ENCODE peak calls at places on chromosomes 7 and 10, in six cellular contexts. U is upper lobe of right lung, I is HCT116, X is tibial artery, K is left lung, Q is small intestine. F is an unnamed sample.
A peak's percentile ranks its signal among the peaks of the same experiment; 100 is the strongest.

GRCh38 chr7:26404189-26404996 is 112.7 kb downstream of the SNX10 start:
- DNase-seq in U (no peak), I (no peak), X (no peak), K (no peak), Q (no peak), F (no peak)

GRCh38 chr7:38798552-38799267 is 110.3 kb downstream of the VPS41 start:
- DNase-seq in U (no peak), I (no peak), X (no peak), K (no peak), Q (no peak), F (peak; percentile 49)

GRCh38 chr10:113533801-113534200 is 19.1 kb upstream of the HABP2 start:
- DNase-seq in U (no peak), I (no peak), X (no peak), K (no peak), Q (no peak), F (no peak)

GRCh38 chr7:17437586-17437985 is 139.1 kb downstream of the AHR start:
- DNase-seq in U (no peak), I (no peak), X (no peak), K (no peak), Q (no peak), F (no peak)

GRCh38 chr7:93921607-93922446 is at the start of gene GNG11:
- DNase-seq in U (peak; percentile 79), I (no peak), X (peak; percentile 88), K (peak; percentile 57), Q (peak; percentile 7), F (peak; percentile 69)

GRCh38 chr7:151012921-151013347 is 11.4 kb downstream of the ATG9B start:
- DNase-seq in U (no peak), I (no peak), X (no peak), K (peak; percentile 31), Q (no peak), F (peak; percentile 40)

GRCh38 chr7:156127166-156128134 is 315.2 kb upstream of the SHH start:
- DNase-seq in U (no peak), I (no peak), X (no peak), K (no peak), Q (no peak), F (no peak)

GRCh38 chr7:113519447-113519846 is 399.4 kb downstream of the PPP1R3A start:
- DNase-seq in U (no peak), I (no peak), X (no peak), K (no peak), Q (no peak), F (no peak)

GRCh38 chr7:131212114-131212513 is 115.6 kb upstream of the MKLN1 start:
- DNase-seq in U (no peak), I (no peak), X (no peak), K (no peak), Q (no peak), F (no peak)

GRCh38 chr7:33471636-33472242 is 342.4 kb downstream of the BBS9 start:
- DNase-seq in U (no peak), I (no peak), X (no peak), K (no peak), Q (no peak), F (no peak)

DNA sequence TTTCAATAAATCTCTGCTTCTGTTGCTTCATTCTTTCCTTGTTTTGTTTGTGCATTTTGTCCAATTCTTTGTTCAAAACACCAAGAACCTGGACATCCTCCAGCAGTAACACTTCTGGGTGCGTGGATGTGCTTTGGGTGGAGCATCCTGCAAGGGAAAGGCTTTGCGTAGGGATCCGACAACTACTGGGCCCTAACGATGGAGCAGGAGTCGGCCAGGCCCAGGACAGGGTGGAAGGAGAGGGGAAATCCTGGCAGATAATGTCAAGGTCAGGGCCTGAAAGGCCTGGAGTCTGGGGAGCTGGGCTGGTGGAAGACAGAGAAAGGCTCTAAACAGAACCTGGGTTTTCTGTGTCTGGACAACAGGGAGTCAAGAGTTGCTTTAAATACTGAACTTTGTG is 231.7 kb downstream of the ADAM12 start:
- DNase-seq in U (no peak), I (no peak), X (no peak), K (no peak), Q (no peak), F (no peak)
- H3K4me1 ChIP-seq in U (no peaks in the 10 kb centered on the region), I (no peaks in the 10 kb centered on the region), X (no peaks in the 10 kb centered on the region), K (no peaks in the 10 kb centered on the region), Q (no peaks in the 10 kb centered on the region), F (no peaks in the 10 kb centered on the region)

DNA sequence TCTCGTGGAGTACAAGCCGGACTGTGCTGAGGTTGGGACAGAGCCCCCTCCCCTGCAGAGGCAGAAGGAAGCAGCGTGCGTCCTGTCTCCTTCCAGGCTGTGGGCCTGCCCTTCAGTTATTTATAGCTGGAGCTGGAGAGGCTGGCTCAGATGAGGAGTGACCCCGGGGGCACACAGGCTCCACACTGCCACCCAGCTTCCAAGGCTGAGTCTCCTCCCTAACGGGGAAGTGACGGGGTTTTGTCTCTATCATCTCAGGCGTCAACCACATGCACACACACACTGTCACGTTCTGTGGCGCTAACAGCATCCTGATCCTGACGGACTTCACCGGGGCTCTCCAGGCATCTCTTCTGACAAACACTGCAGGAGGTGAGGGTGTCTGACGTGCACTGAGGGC is 25.4 kb downstream of the AMZ1 start:
- DNase-seq in U (no peak), I (no peak), X (no peak), K (no peak), Q (no peak), F (peak; percentile 22)
- H3K4me1 ChIP-seq in U (peaks cover 34% of the 10 kb centered on the region), I (no peaks in the 10 kb centered on the region), X (no peaks in the 10 kb centered on the region), K (peaks cover 12% of the 10 kb centered on the region), Q (peaks cover 8% of the 10 kb centered on the region), F (no peaks in the 10 kb centered on the region)

GRCh38 chr10:8235253-8236027 is 181.0 kb downstream of the GATA3 start:
- DNase-seq in U (no peak), I (no peak), X (no peak), K (no peak), Q (no peak), F (no peak)

GRCh38 chr10:8238989-8239388 is 184.5 kb downstream of the GATA3 start:
- DNase-seq in U (no peak), I (no peak), X (no peak), K (no peak), Q (no peak), F (no peak)

GRCh38 chr10:8245131-8246117 is 190.9 kb downstream of the GATA3 start:
- DNase-seq in U (no peak), I (no peak), X (no peak), K (no peak), Q (peak; percentile 37), F (no peak)

GRCh38 chr10:8242295-8242872 is 187.9 kb downstream of the GATA3 start:
- DNase-seq in U (no peak), I (no peak), X (no peak), K (no peak), Q (no peak), F (no peak)

GRCh38 chr10:8240861-8241260 is 186.4 kb downstream of the GATA3 start:
- DNase-seq in U (no peak), I (no peak), X (no peak), K (no peak), Q (no peak), F (no peak)
- H3K4me1 ChIP-seq in U (no peaks in the 10 kb centered on the region), I (no peaks in the 10 kb centered on the region), X (no peaks in the 10 kb centered on the region), K (no peaks in the 10 kb centered on the region), Q (no peaks in the 10 kb centered on the region), F (no peaks in the 10 kb centered on the region)

GRCh38 chr10:71797533-71798307 is 24.4 kb upstream of the VSIR start:
- DNase-seq in U (no peak), I (no peak), X (no peak), K (no peak), Q (no peak), F (no peak)

GRCh38 chr10:71798308-71798624 is 24.9 kb upstream of the VSIR start:
- DNase-seq in U (no peak), I (no peak), X (no peak), K (no peak), Q (no peak), F (no peak)

GRCh38 chr10:71799112-71799511 is 25.8 kb upstream of the VSIR start:
- DNase-seq in U (no peak), I (no peak), X (no peak), K (no peak), Q (no peak), F (no peak)

GRCh38 chr10:71801357-71801756 is 28.0 kb upstream of the VSIR start:
- DNase-seq in U (no peak), I (no peak), X (no peak), K (peak; percentile 18), Q (no peak), F (no peak)

DNA sequence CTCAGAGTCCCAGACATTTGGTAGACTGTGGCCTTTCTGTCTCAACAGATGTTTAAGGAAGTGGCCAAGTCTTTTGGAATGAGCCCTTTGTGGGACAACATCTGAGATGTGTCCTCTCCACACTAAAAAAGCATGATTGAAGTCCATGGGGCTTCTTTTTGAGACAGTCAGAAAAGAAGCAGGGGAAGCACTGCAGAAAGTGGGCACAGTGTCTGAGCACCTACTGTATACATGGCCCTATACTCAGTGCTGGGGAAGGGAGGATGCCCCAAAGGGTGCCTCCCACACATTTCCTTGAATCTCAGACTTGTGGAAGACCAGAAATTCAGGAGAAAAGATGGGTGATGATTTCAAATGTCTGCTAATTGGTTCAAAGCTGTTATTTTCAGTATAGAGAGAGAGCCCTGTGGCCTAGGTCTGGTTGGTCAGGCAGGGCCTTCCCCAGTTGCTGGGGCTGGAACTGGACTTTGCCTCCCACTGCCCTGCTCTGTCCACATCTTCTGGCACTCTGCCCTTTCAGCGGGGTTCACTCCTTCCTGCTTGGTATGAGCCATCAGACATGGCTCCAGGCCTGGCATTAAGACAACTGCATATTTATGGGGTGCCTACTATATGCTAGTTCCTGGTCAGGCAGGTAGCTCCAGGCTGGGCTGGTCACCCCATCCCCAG is 26.6 kb upstream of the VSIR start:
- DNase-seq in U (no peak), I (no peak), X (no peak), K (no peak), Q (peak; percentile 80), F (no peak)
- H3K4me1 ChIP-seq in U (no peaks in the 10 kb centered on the region), I (no peaks in the 10 kb centered on the region), X (no peaks in the 10 kb centered on the region), K (no peaks in the 10 kb centered on the region), Q (no peaks in the 10 kb centered on the region), F (no peaks in the 10 kb centered on the region)